ENCODE peak calls at places on chromosomes 2 and 18, in four cellular contexts. Y is GM20000, C is RKO, R is NCI-H774. P is an unnamed sample.

GRCh38 chr18:45320724-45321123 is 294.6 kb upstream of the SLC14A2 start:
- DNase-seq in Y (no peak), R (no peak), C (no peak), P (no peak)

GRCh38 chr2:73103018-73103542 is 9.7 kb downstream of the RAB11FIP5 start:
- DNase-seq in R (no peak), Y (no peak), C (no peak), P (no peak)

GRCh38 chr2:160492401-160493226 is 993 bp downstream of the RBMS1 start:
- DNase-seq in Y (peak), R (peak), C (no peak), P (no peak)

GRCh38 chr2:222208010-222208690 is 90.6 kb downstream of the PAX3 start:
- DNase-seq in C (no peak), R (no peak), Y (no peak), P (no peak)

GRCh38 chr2:240714747-240715725 is 23.4 kb downstream of the AQP12A start:
- DNase-seq in R (no peak), C (no peak), Y (no peak), P (no peak)

GRCh38 chr2:44005831-44006230 is 10.0 kb upstream of the LRPPRC start:
- DNase-seq in Y (no peak), R (no peak), C (peak), P (no peak)

GRCh38 chr2:96374211-96374951 is 38.8 kb downstream of the NCAPH start:
- DNase-seq in C (peak), Y (no peak), R (peak), P (no peak)

GRCh38 chr18:61322265-61322873 is 10.9 kb upstream of the CDH20 start:
- DNase-seq in Y (peak), R (no peak), C (peak), P (peak)

GRCh38 chr2:241833938-241834852 is 24.5 kb downstream of the PDCD1 start:
- DNase-seq in C (no peak), Y (no peak), R (no peak), P (no peak)

GRCh38 chr18:51953521-51953920 is 386.5 kb upstream of the DCC start:
- DNase-seq in C (no peak), R (no peak), Y (peak), P (peak)

GRCh38 chr18:56575819-56576663 is 62.4 kb downstream of the TXNL1 start:
- DNase-seq in R (peak), C (peak), Y (peak), P (peak)